ENCODE peak calls at places on chromosomes 1 and 21, in ten cellular contexts. P is GM18507; T is CD8-positive, alpha-beta memory T cell; D is progenitor cell of endocrine pancreas; X is RPMI7951; L is T-helper 1 cell; W is HTR-8/SVneo; Q is prostate gland; I is frontal cortex; H is head of caudate nucleus. A is an unnamed sample.
A peak's percentile ranks its signal among the peaks of the same experiment; 100 is the strongest.

GRCh38 chr1:118123436-118123835 is 61.6 kb downstream of the SPAG17 start:
- DNase-seq in W (no peak), H (no peak), T (no peak), P (no peak), L (no peak), Q (no peak), I (no peak), D (no peak), X (no peak), A (no peak)

GRCh38 chr21:46150491-46151121 is 4.8 kb downstream of the FTCD start:
- DNase-seq in P (no peak), D (no peak), T (no peak), H (no peak), W (no peak), X (no peak), L (no peak), Q (no peak), I (no peak), A (no peak)

GRCh38 chr1:64136296-64136695 is 67.1 kb upstream of the UBE2U start:
- DNase-seq in H (no peak), X (no peak), W (no peak), T (no peak), P (no peak), Q (no peak), D (no peak), I (no peak), L (no peak), A (no peak)

GRCh38 chr1:176989754-176990153 is 174.8 kb downstream of the ASTN1 start:
- DNase-seq in Q (no peak), T (no peak), I (no peak), W (no peak), X (no peak), P (no peak), H (peak; percentile 53), L (no peak), D (no peak), A (peak; percentile 12)

GRCh38 chr21:39707316-39707715 is 37.7 kb upstream of the IGSF5 start:
- DNase-seq in H (no peak), W (no peak), I (no peak), D (no peak), T (no peak), Q (no peak), L (no peak), P (no peak), X (no peak), A (no peak)

GRCh38 chr1:61139324-61140055 is 57.1 kb downstream of the NFIA start:
- DNase-seq in T (no peak), L (no peak), W (peak; percentile 18), P (no peak), Q (no peak), D (no peak), I (no peak), H (no peak), X (no peak), A (no peak)

GRCh38 chr1:51222809-51223208 is 13.3 kb upstream of the RNF11 start:
- DNase-seq in H (no peak), P (no peak), W (no peak), X (no peak), T (no peak), I (no peak), Q (no peak), L (no peak), D (no peak), A (no peak)

GRCh38 chr1:93715529-93716126 is 34.0 kb upstream of the BCAR3 start:
- DNase-seq in T (no peak), P (no peak), D (no peak), L (no peak), I (no peak), H (no peak), Q (no peak), W (no peak), X (peak; percentile 94), A (no peak)

GRCh38 chr1:21874778-21875547 is 62.1 kb downstream of the HSPG2 start:
- DNase-seq in T (no peak), D (no peak), X (no peak), I (no peak), W (no peak), Q (no peak), H (no peak), P (no peak), L (no peak), A (no peak)

GRCh38 chr1:6502000-6502891 is 10.8 kb upstream of the PLEKHG5 start:
- DNase-seq in H (peak; percentile 56), W (no peak), X (peak; percentile 41), I (peak; percentile 48), L (no peak), P (no peak), Q (no peak), T (no peak), D (no peak), A (peak; percentile 34)

GRCh38 chr1:15188145-15188544 is 34.6 kb downstream of the TMEM51 start:
- DNase-seq in Q (no peak), X (no peak), P (no peak), D (no peak), L (no peak), H (no peak), T (no peak), I (no peak), W (no peak), A (no peak)

GRCh38 chr1:211492511-211493132 is 660 bp upstream of the RD3 start:
- DNase-seq in Q (no peak), H (no peak), P (no peak), X (peak; percentile 28), W (no peak), T (no peak), D (no peak), L (no peak), I (no peak), A (no peak)

GRCh38 chr1:36420836-36421317 is 23.2 kb upstream of the LSM10 start:
- DNase-seq in P (peak; percentile 66), I (peak; percentile 37), T (peak; percentile 83), D (peak; percentile 82), H (peak; percentile 94), Q (peak; percentile 84), X (peak; percentile 77), W (peak; percentile 81), L (peak; percentile 81), A (peak; percentile 39)